ENCODE peak calls at places on chromosomes 4 and X, in nine cellular contexts. One of them, this sample, is unnamed.

GRCh38 chr4:2222838-2223237 is 19.1 kb downstream of the HAUS3 start:
- DNase-seq in left lung: no peak
- DNase-seq in CD8-positive, alpha-beta T cell: no peak
- DNase-seq in CD4-positive, alpha-beta T cell: no peak
- DNase-seq in ascending aorta: no peak
- DNase-seq in thoracic aorta: no peak
- DNase-seq in RWPE1: no peak
- DNase-seq in stomach: no peak
- DNase-seq in upper lobe of left lung: no peak
- DNase-seq in this sample: no peak

GRCh38 chr4:169249214-169249973 is 21.4 kb downstream of the SH3RF1 start:
- DNase-seq in CD8-positive, alpha-beta T cell: no peak
- DNase-seq in upper lobe of left lung: no peak
- DNase-seq in ascending aorta: no peak
- DNase-seq in RWPE1: no peak
- DNase-seq in thoracic aorta: no peak
- DNase-seq in CD4-positive, alpha-beta T cell: no peak
- DNase-seq in stomach: no peak
- DNase-seq in left lung: no peak
- DNase-seq in this sample: no peak

GRCh38 chr4:154489558-154490260 is 1.9 kb downstream of the DCHS2 start:
- DNase-seq in CD4-positive, alpha-beta T cell: no peak
- DNase-seq in ascending aorta: no peak
- DNase-seq in CD8-positive, alpha-beta T cell: no peak
- DNase-seq in thoracic aorta: no peak
- DNase-seq in RWPE1: no peak
- DNase-seq in stomach: no peak
- DNase-seq in left lung: peak; percentile 68
- DNase-seq in upper lobe of left lung: no peak
- DNase-seq in this sample: no peak

GRCh38 chrX:39759526-39760224 is 338.1 kb downstream of the BCOR start:
- DNase-seq in CD8-positive, alpha-beta T cell: no peak
- DNase-seq in left lung: no peak
- DNase-seq in RWPE1: no peak
- DNase-seq in thoracic aorta: no peak
- DNase-seq in upper lobe of left lung: no peak
- DNase-seq in CD4-positive, alpha-beta T cell: no peak
- DNase-seq in stomach: peak; percentile 53
- DNase-seq in ascending aorta: no peak
- DNase-seq in this sample: peak; percentile 4

GRCh38 chrX:104922206-104922621 is 298.3 kb downstream of the TEX13A start:
- DNase-seq in CD8-positive, alpha-beta T cell: peak; percentile 16
- DNase-seq in CD4-positive, alpha-beta T cell: peak; percentile 34
- DNase-seq in upper lobe of left lung: peak; percentile 77
- DNase-seq in RWPE1: peak; percentile 27
- DNase-seq in stomach: peak; percentile 75
- DNase-seq in ascending aorta: peak; percentile 8
- DNase-seq in thoracic aorta: peak; percentile 5
- DNase-seq in left lung: no peak
- DNase-seq in this sample: no peak

GRCh38 chr4:99947190-99947578 is 766 bp upstream of the DNAJB14 start:
- DNase-seq in thoracic aorta: no peak
- DNase-seq in CD4-positive, alpha-beta T cell: no peak
- DNase-seq in RWPE1: no peak
- DNase-seq in CD8-positive, alpha-beta T cell: no peak
- DNase-seq in left lung: no peak
- DNase-seq in ascending aorta: no peak
- DNase-seq in upper lobe of left lung: no peak
- DNase-seq in stomach: no peak
- DNase-seq in this sample: no peak

GRCh38 chrX:79065696-79066095 is 78.8 kb upstream of the GPR174 start:
- DNase-seq in left lung: no peak
- DNase-seq in CD8-positive, alpha-beta T cell: no peak
- DNase-seq in ascending aorta: no peak
- DNase-seq in thoracic aorta: no peak
- DNase-seq in upper lobe of left lung: no peak
- DNase-seq in stomach: no peak
- DNase-seq in CD4-positive, alpha-beta T cell: no peak
- DNase-seq in RWPE1: no peak
- DNase-seq in this sample: no peak

GRCh38 chr4:185899833-185900232 is 87.8 kb upstream of the SORBS2 start:
- DNase-seq in left lung: no peak
- DNase-seq in CD4-positive, alpha-beta T cell: no peak
- DNase-seq in CD8-positive, alpha-beta T cell: no peak
- DNase-seq in RWPE1: no peak
- DNase-seq in upper lobe of left lung: no peak
- DNase-seq in ascending aorta: no peak
- DNase-seq in stomach: no peak
- DNase-seq in thoracic aorta: no peak
- DNase-seq in this sample: no peak

GRCh38 chr4:38765391-38765790 is 17.4 kb downstream of the TLR10 start:
- DNase-seq in upper lobe of left lung: no peak
- DNase-seq in CD8-positive, alpha-beta T cell: no peak
- DNase-seq in CD4-positive, alpha-beta T cell: no peak
- DNase-seq in left lung: no peak
- DNase-seq in thoracic aorta: no peak
- DNase-seq in ascending aorta: no peak
- DNase-seq in RWPE1: no peak
- DNase-seq in stomach: no peak
- DNase-seq in this sample: no peak

GRCh38 chr4:41360214-41360910 is 103.6 kb downstream of the UCHL1 start:
- DNase-seq in CD4-positive, alpha-beta T cell: no peak
- DNase-seq in stomach: peak; percentile 76
- DNase-seq in ascending aorta: peak; percentile 12
- DNase-seq in thoracic aorta: peak; percentile 32
- DNase-seq in CD8-positive, alpha-beta T cell: no peak
- DNase-seq in RWPE1: peak; percentile 60
- DNase-seq in left lung: peak; percentile 91
- DNase-seq in upper lobe of left lung: peak; percentile 70
- DNase-seq in this sample: peak; percentile 79
- H3K27ac ChIP-seq in CD4-positive, alpha-beta T cell: no peak overlapping the region
- H3K27ac ChIP-seq in stomach: peak overlapping the region; percentile 84
- H3K27ac ChIP-seq in ascending aorta: peak overlapping the region; percentile 91
- H3K27ac ChIP-seq in thoracic aorta: peak overlapping the region; percentile 92
- H3K27ac ChIP-seq in CD8-positive, alpha-beta T cell: no peak overlapping the region
- H3K27ac ChIP-seq in RWPE1: peak overlapping the region; percentile 82
- H3K27ac ChIP-seq in left lung: peak overlapping the region; percentile 83
- H3K27ac ChIP-seq in upper lobe of left lung: peak overlapping the region; percentile 86
- H3K27ac ChIP-seq in this sample: peak overlapping the region; percentile 96

GRCh38 chr4:137676357-137676998 is 144.2 kb upstream of the PCDH18 start:
- DNase-seq in RWPE1: no peak
- DNase-seq in upper lobe of left lung: no peak
- DNase-seq in ascending aorta: no peak
- DNase-seq in CD4-positive, alpha-beta T cell: no peak
- DNase-seq in CD8-positive, alpha-beta T cell: no peak
- DNase-seq in stomach: no peak
- DNase-seq in thoracic aorta: no peak
- DNase-seq in left lung: no peak
- DNase-seq in this sample: no peak

GRCh38 chr4:137678796-137679195 is 146.5 kb upstream of the PCDH18 start:
- DNase-seq in thoracic aorta: no peak
- DNase-seq in stomach: no peak
- DNase-seq in left lung: no peak
- DNase-seq in upper lobe of left lung: no peak
- DNase-seq in CD8-positive, alpha-beta T cell: no peak
- DNase-seq in RWPE1: no peak
- DNase-seq in ascending aorta: no peak
- DNase-seq in CD4-positive, alpha-beta T cell: no peak
- DNase-seq in this sample: no peak

GRCh38 chr4:137674066-137674465 is 141.8 kb upstream of the PCDH18 start:
- DNase-seq in upper lobe of left lung: no peak
- DNase-seq in stomach: no peak
- DNase-seq in RWPE1: peak; percentile 9
- DNase-seq in CD4-positive, alpha-beta T cell: no peak
- DNase-seq in thoracic aorta: no peak
- DNase-seq in ascending aorta: no peak
- DNase-seq in CD8-positive, alpha-beta T cell: no peak
- DNase-seq in left lung: no peak
- DNase-seq in this sample: no peak

DNA sequence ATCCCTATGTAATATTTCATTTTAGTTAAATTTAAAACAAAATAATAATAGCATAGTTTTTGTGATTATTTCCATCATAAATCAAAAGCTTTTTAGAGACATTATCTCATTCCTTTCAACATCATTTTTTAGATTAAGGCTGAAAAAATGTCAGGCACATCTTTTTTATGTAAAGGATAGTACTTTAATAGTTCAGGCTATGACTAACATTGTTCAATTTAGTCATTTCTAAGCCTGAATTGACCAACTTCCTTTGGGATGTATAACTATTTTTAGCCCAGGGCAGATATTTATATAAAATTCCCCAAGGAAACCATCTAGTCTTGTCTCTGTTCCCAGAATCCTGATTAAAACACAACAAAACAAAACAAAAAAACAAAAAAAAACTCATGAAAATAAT is 145.6 kb upstream of the PCDH18 start:
- DNase-seq in left lung: no peak
- DNase-seq in CD8-positive, alpha-beta T cell: no peak
- DNase-seq in RWPE1: peak; percentile 9
- DNase-seq in CD4-positive, alpha-beta T cell: no peak
- DNase-seq in stomach: no peak
- DNase-seq in thoracic aorta: no peak
- DNase-seq in ascending aorta: no peak
- DNase-seq in upper lobe of left lung: no peak
- DNase-seq in this sample: no peak
- H3K27ac ChIP-seq in left lung: no peak overlapping the region
- H3K27ac ChIP-seq in CD8-positive, alpha-beta T cell: no peak overlapping the region
- H3K27ac ChIP-seq in RWPE1: no peak overlapping the region
- H3K27ac ChIP-seq in CD4-positive, alpha-beta T cell: no peak overlapping the region
- H3K27ac ChIP-seq in stomach: no peak overlapping the region
- H3K27ac ChIP-seq in thoracic aorta: no peak overlapping the region
- H3K27ac ChIP-seq in ascending aorta: no peak overlapping the region
- H3K27ac ChIP-seq in upper lobe of left lung: no peak overlapping the region
- H3K27ac ChIP-seq in this sample: no peak overlapping the region

GRCh38 chr4:27007507-27007906 is 146.9 kb downstream of the STIM2 start:
- DNase-seq in CD8-positive, alpha-beta T cell: no peak
- DNase-seq in CD4-positive, alpha-beta T cell: no peak
- DNase-seq in thoracic aorta: no peak
- DNase-seq in left lung: no peak
- DNase-seq in stomach: no peak
- DNase-seq in RWPE1: no peak
- DNase-seq in ascending aorta: no peak
- DNase-seq in upper lobe of left lung: no peak
- DNase-seq in this sample: no peak

GRCh38 chr4:27003602-27004238 is 143.1 kb downstream of the STIM2 start:
- DNase-seq in upper lobe of left lung: no peak
- DNase-seq in stomach: no peak
- DNase-seq in left lung: no peak
- DNase-seq in ascending aorta: no peak
- DNase-seq in RWPE1: no peak
- DNase-seq in thoracic aorta: no peak
- DNase-seq in CD8-positive, alpha-beta T cell: no peak
- DNase-seq in CD4-positive, alpha-beta T cell: no peak
- DNase-seq in this sample: no peak

GRCh38 chr4:27006646-27007045 is 146.0 kb downstream of the STIM2 start:
- DNase-seq in CD4-positive, alpha-beta T cell: no peak
- DNase-seq in stomach: no peak
- DNase-seq in upper lobe of left lung: no peak
- DNase-seq in CD8-positive, alpha-beta T cell: no peak
- DNase-seq in thoracic aorta: no peak
- DNase-seq in left lung: no peak
- DNase-seq in ascending aorta: no peak
- DNase-seq in RWPE1: no peak
- DNase-seq in this sample: no peak

GRCh38 chr4:27006247-27006603 is 145.6 kb downstream of the STIM2 start:
- DNase-seq in CD8-positive, alpha-beta T cell: no peak
- DNase-seq in upper lobe of left lung: no peak
- DNase-seq in CD4-positive, alpha-beta T cell: no peak
- DNase-seq in left lung: no peak
- DNase-seq in ascending aorta: no peak
- DNase-seq in stomach: no peak
- DNase-seq in RWPE1: no peak
- DNase-seq in thoracic aorta: no peak
- DNase-seq in this sample: no peak

DNA sequence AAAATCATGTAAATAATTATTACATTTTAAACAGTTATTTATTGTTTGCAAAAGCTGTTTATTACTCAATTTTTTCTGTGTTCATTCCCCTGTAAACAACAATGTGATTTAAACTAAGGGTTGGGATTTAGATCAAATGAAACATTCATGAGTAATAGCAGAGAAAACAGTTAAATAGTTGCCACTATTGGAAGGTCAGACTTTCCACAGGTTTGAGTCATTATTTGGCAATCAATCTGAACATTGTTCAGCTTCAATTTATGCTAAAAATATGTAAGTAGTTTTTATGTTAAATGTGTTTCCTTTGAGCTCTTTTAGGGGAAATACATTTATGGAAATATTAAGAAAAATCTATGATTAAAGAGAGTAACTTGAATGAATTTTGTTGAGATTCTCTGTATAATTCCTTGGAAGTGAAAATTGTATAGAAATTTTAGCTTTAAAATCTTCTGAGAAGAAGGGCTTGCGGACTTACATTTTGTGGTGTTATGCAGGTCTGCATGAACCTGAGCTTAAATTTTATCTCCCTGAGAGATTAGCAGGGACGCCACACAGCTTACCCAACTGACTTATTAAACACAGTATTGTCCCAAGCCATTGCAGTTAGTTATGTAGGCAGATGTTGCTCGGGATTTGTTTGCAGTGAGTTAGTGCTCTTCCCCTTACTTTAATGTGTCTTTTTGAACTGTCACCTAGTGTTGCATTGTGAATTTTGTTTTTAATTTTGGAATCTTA is 145.0 kb downstream of the STIM2 start:
- DNase-seq in ascending aorta: no peak
- DNase-seq in CD4-positive, alpha-beta T cell: no peak
- DNase-seq in left lung: no peak
- DNase-seq in CD8-positive, alpha-beta T cell: no peak
- DNase-seq in thoracic aorta: no peak
- DNase-seq in upper lobe of left lung: no peak
- DNase-seq in RWPE1: peak; percentile 53
- DNase-seq in stomach: no peak
- DNase-seq in this sample: no peak
- H3K27ac ChIP-seq in ascending aorta: no peak overlapping the region
- H3K27ac ChIP-seq in CD4-positive, alpha-beta T cell: no peak overlapping the region
- H3K27ac ChIP-seq in left lung: peak overlapping the region; percentile 2
- H3K27ac ChIP-seq in CD8-positive, alpha-beta T cell: no peak overlapping the region
- H3K27ac ChIP-seq in thoracic aorta: no peak overlapping the region
- H3K27ac ChIP-seq in upper lobe of left lung: peak overlapping the region; percentile 10
- H3K27ac ChIP-seq in RWPE1: no peak overlapping the region
- H3K27ac ChIP-seq in stomach: peak overlapping the region; percentile 44
- H3K27ac ChIP-seq in this sample: no peak overlapping the region

DNA sequence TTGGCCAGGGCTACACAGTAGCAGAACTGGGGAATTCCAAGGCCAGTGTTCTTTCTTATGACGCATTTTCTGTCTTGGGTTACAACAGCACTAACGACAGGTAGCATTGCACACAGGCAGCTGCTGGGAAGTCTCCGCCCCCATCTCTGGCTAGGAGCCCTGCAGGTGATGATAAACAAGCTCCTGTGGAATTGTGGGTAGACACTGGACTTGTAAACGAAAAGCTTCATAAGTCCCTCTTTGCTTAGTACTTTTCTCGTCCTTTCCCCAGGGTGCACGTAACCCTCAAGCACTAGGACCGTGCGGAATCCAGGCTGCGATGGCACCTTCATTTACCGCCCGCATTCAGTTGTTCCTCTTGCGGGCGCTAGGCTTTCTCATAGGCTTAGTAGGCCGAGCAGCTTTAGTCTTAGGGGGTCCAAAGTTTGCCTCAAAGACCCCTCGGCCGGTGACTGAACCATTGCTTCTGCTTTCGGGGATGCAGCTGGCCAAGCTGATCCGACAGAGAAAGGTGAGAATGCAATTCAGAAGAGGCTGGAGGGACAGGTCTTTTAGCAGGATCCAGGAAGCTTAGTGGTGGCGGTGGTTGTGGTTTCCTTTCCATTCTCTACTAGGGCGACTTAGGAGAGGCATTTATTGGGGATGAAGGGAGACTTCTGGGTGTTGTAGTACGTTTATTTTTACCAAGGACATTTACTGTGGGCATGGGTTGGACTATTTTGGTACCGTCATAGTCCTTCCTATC is at the start of gene FAAH2:
- DNase-seq in CD8-positive, alpha-beta T cell: peak; percentile 18
- DNase-seq in stomach: peak; percentile 77
- DNase-seq in upper lobe of left lung: peak; percentile 81
- DNase-seq in thoracic aorta: no peak
- DNase-seq in CD4-positive, alpha-beta T cell: peak; percentile 52
- DNase-seq in left lung: peak; percentile 41
- DNase-seq in ascending aorta: no peak
- DNase-seq in RWPE1: peak; percentile 57
- DNase-seq in this sample: no peak
- H3K27ac ChIP-seq in CD8-positive, alpha-beta T cell: peak within 1 kb of the TSS; percentile 45
- H3K27ac ChIP-seq in stomach: peak within 1 kb of the TSS; percentile 86
- H3K27ac ChIP-seq in upper lobe of left lung: peak within 1 kb of the TSS; percentile 56
- H3K27ac ChIP-seq in thoracic aorta: no peak within 1 kb of the TSS
- H3K27ac ChIP-seq in CD4-positive, alpha-beta T cell: peak within 1 kb of the TSS; percentile 51
- H3K27ac ChIP-seq in left lung: peak within 1 kb of the TSS; percentile 33
- H3K27ac ChIP-seq in ascending aorta: no peak within 1 kb of the TSS
- H3K27ac ChIP-seq in RWPE1: no peak within 1 kb of the TSS
- H3K27ac ChIP-seq in this sample: no peak within 1 kb of the TSS